ENCODE peak calls at places on chromosomes 11 and 22, in four cellular contexts. Y, M, J and C are unnamed samples.

GRCh38 chr22:39500101-39500500 is 2.0 kb upstream of the MIEF1 start:
- DNase-seq in Y (no peak), M (no peak), J (no peak), C (no peak)

GRCh38 chr22:49179886-49180682 is 647.6 kb downstream of the BRD1 start:
- DNase-seq in Y (no peak), M (no peak), J (no peak), C (no peak)

GRCh38 chr22:30876925-30877553 is 91.5 kb downstream of the MORC2 start:
- DNase-seq in Y (no peak), M (no peak), J (no peak), C (no peak)

GRCh38 chr11:19766206-19766605 is 53.6 kb downstream of the NAV2 start:
- DNase-seq in Y (no peak), M (no peak), J (no peak), C (peak)

GRCh38 chr11:83070044-83070877 is 1.4 kb downstream of the RAB30 start:
- DNase-seq in Y (no peak), M (no peak), J (no peak), C (no peak)

GRCh38 chr22:17733484-17733883 is 40.8 kb downstream of the BID start:
- DNase-seq in Y (no peak), M (no peak), J (no peak), C (no peak)

GRCh38 chr11:1356007-1356435 is 33.7 kb upstream of the BRSK2 start:
- DNase-seq in Y (no peak), M (no peak), J (no peak), C (no peak)

GRCh38 chr22:36770946-36771340 is 5.0 kb downstream of the IFT27 start:
- DNase-seq in Y (no peak), M (no peak), J (no peak), C (no peak)

GRCh38 chr22:36197601-36198146 is 3.9 kb downstream of the APOL4 start:
- DNase-seq in Y (no peak), M (no peak), J (no peak), C (no peak)

GRCh38 chr22:27843441-27843840 is 41.9 kb upstream of the MN1 start:
- DNase-seq in Y (no peak), M (no peak), J (no peak), C (no peak)

GRCh38 chr11:7892751-7893356 is 38.2 kb downstream of the OR10A6 start:
- DNase-seq in Y (peak), M (no peak), J (peak), C (peak)

GRCh38 chr22:44926124-44926475 is 83.7 kb downstream of the PHF21B start:
- DNase-seq in Y (no peak), M (no peak), J (no peak), C (no peak)

GRCh38 chr11:72227316-72228228 is 3.0 kb downstream of the INPPL1 start:
- DNase-seq in Y (no peak), M (no peak), J (no peak), C (no peak)

GRCh38 chr11:73894725-73895335 is 18.0 kb downstream of the PAAF1 start:
- DNase-seq in Y (no peak), M (no peak), J (no peak), C (no peak)

GRCh38 chr11:8779107-8779506 is 96.5 kb downstream of the RPL27A start:
- DNase-seq in Y (no peak), M (no peak), J (no peak), C (no peak)

GRCh38 chr22:20994128-20994901 is 7.6 kb downstream of the THAP7 start:
- DNase-seq in Y (no peak), M (no peak), J (no peak), C (no peak)

GRCh38 chr11:59898652-59899051 is 20.1 kb downstream of the OOSP3 start:
- DNase-seq in Y (no peak), M (no peak), J (no peak), C (peak)

GRCh38 chr11:77187776-77188175 is 59.7 kb downstream of the MYO7A start:
- DNase-seq in Y (no peak), M (no peak), J (no peak), C (no peak)

GRCh38 chr11:25794804-25795203 is 537.1 kb upstream of the ANO3 start:
- DNase-seq in Y (no peak), M (no peak), J (no peak), C (no peak)

GRCh38 chr11:65502852-65503603 is 4.2 kb downstream of the MALAT1 start:
- DNase-seq in Y (no peak), M (no peak), J (no peak), C (peak)
- TF ChIP-seq JUND in Y (no peak), M (no peak), J (no peak), C (peak)

GRCh38 chr22:25161916-25162530 is 37.6 kb upstream of the CRYBB3 start:
- DNase-seq in Y (no peak), M (no peak), J (no peak), C (no peak)

GRCh38 chr22:25156736-25157135 is 42.9 kb upstream of the CRYBB3 start:
- DNase-seq in Y (no peak), M (no peak), J (no peak), C (no peak)

GRCh38 chr22:25161017-25161915 is 38.4 kb upstream of the CRYBB3 start:
- DNase-seq in Y (no peak), M (no peak), J (no peak), C (no peak)

GRCh38 chr22:25160120-25160996 is 39.3 kb upstream of the CRYBB3 start:
- DNase-seq in Y (no peak), M (no peak), J (no peak), C (no peak)

DNA sequence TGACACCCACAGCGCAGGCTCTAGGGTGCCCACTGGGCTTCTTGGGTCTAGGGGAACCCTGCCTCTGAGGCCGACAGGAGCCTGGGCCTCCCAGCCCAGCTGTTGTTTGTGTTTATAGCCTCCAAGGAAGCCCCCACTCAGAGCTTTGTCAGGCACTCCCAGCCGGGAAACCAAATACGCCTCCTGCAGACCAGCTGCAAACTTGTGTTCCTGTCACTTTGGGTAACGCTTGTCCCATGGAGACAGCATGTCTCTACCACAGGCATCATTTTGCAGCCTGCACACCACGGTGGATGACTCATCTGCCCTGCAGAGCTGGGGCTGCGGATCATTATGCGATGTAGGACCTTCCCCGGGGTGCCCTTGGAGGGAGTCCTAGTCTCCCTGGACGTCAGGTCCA is 40.6 kb upstream of the CRYBB3 start:
- DNase-seq in Y (no peak), M (no peak), J (no peak), C (no peak)
- TF ChIP-seq JUND in Y (no peak), M (no peak), J (no peak), C (no peak)

GRCh38 chr11:126698576-126698975 is 302.0 kb downstream of the KIRREL3 start:
- DNase-seq in Y (no peak), M (no peak), J (no peak), C (no peak)
- TF ChIP-seq JUND in Y (no peak), M (no peak), J (no peak), C (no peak)

DNA sequence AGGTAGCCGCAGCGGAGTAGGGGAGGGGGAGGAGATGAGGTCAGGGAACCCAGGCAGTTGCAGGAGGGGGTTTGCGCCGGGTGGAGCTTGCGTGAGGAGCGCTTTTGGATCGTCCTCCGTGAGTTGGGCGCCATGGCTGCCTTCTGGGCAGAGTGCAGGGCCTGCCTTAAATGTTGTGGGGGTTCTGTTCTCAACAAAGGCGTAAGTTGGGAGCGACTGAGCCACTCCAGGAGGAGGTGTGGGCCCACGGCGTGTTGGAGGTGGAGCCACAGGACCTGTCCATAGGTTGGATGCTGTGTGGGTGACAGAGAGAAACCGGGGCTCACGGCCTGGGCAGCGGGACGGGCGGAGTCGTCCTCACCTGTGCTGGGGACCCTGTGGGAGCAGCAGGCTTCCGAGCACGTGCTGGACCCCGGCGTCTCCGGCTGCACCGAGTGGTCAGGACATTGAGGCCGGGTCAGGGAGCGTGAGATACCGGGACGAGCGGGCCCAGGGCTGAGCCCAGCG is 1.1 kb upstream of the PGGHG start:
- DNase-seq in Y (no peak), M (peak), J (no peak), C (peak)
- TF ChIP-seq JUND in Y (no peak), M (no peak), J (no peak), C (no peak)

DNA sequence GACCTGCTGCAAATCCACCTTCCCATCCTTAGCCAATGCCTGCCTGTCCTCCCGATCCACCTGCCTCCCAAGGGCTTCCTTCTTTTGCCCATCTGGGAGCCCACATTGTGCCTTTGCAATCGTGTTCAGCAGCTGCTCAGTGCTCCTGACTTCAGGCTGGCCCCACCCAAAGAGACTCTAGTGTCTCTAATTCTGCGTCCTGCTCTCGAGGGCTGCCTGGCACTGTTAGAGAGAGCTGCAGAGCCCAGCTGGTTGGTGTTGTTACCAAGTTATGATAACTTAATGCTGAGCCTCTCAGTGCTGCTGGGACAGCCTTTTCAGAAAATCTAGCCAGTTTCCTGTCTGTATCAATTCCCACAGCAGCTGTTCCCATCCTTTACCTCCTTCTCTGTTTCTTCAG is 69.1 kb downstream of the MICAL2 start:
- DNase-seq in Y (no peak), M (no peak), J (no peak), C (no peak)
- TF ChIP-seq JUND in Y (no peak), M (no peak), J (no peak), C (no peak)

DNA sequence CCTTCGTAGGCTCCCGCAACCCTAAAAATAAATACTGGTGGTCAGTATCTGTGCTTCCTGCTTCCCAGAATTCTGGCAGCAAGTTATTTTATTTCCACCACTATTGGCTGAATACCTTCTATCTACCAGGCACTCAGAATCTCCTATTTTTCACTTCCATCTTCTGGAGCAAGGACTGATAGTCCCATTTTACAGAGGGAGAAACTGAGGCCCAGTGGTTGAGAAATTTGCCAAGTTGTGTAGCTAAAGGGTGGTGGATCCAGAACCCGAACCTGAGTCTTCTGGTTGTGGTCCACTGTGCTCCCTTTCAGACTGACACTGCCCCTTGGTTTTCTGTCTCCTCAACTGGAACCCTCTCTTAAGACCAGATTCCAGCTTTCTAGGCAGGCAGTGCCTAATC is 31.6 kb downstream of the NECTIN1 start:
- DNase-seq in Y (no peak), M (no peak), J (no peak), C (no peak)
- TF ChIP-seq JUND in Y (no peak), M (no peak), J (no peak), C (no peak)

GRCh38 chr11:22173532-22173931 is 19.4 kb upstream of the ANO5 start:
- DNase-seq in Y (no peak), M (no peak), J (no peak), C (no peak)
- TF ChIP-seq JUND in Y (no peak), M (no peak), J (no peak), C (no peak)

DNA sequence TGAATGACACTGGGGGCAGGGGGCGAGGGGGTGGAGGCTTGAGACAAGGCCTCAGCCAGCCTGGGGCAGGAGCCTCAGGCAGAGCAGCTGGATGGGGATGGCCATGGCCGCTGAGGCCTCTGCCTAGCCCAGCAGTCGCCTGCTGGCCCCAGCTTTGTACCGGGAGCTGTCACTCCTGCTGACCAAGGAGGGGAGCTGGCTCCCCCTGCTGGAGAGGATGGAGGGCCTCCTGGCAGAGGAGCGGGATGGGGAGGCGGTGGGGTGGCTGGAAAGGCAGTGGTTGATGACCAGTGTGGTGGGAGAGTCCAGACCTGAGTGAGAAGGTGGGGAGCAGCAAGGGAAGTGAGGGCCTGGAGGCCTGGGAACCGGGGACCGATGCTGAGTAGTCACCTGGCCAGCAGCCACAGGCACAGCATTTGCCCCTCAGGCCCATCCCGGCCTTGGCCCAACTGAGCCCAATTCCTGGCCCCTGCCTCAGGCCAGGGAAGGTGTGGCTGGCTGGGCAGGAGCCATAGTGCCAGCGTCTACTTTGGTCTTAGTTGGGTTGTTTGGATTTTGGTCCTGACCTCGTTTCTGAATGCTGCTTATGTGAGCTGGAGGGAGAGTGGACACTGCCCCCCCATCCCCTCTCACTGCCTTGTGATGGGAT is 6.0 kb upstream of the SUSD2 start:
- DNase-seq in Y (peak), M (peak), J (peak), C (peak)
- TF ChIP-seq JUND in Y (no peak), M (peak), J (no peak), C (no peak)

DNA sequence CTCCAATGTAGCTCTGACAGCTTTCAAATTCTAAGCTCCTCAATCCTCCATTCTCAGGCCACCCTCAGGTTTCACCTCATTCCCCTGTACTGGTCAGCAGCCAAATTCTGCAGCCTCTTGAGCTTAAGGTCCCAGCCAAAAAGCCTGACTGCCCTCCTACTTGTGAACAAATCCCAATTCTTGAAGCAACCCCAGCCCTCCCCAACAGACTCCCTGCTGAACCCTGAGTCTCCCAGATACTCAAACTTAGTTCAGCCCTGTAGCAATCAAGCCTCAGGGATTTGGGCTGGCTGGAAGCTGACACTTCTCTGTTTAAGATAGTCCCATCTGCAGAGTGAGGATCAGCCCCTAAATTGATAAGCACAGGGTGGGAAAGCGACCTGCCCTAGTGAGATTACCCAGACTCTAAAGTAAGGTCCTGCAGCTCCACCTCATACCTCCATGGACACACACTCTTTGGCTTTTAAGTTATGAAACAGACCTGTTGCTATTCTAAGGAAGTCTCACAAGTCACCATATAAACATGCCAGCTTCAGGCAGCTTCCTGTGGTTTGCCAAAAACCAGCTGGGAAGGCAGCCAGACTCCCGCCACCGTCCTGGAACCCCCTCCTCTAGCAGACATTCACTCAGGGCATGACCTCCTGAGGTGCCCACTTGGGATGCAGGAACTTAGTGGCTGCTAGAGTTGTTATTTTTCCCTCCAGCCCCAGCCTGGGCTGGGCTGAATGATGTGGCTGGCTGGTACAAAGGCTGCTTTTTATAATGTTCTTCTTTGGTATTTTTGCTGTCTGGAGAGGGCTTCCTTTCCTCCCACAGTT is 82.5 kb upstream of the PICALM start:
- DNase-seq in Y (no peak), M (no peak), J (no peak), C (no peak)
- TF ChIP-seq JUND in Y (no peak), M (no peak), J (no peak), C (no peak)